ENCODE peak calls at places on chromosomes 1 and 21, in seven cellular contexts. U is prostate gland, X is anterior cingulate cortex, N is NCI-H2081, Q is nephron progenitor cell, O is GOT3, V is WTC11. H is an unnamed sample.

GRCh38 chr1:8118031-8118451 is 91.9 kb upstream of the ERRFI1 start:
- DNase-seq in X (no peak), V (no peak), U (no peak), N (no peak), Q (no peak), O (no peak), H (no peak)

GRCh38 chr1:22665752-22666151 is 12.7 kb downstream of the C1QB start:
- DNase-seq in N (peak), O (no peak), X (no peak), V (peak), U (no peak), Q (peak), H (peak)

GRCh38 chr1:27811741-27812500 is 18.7 kb upstream of the PPP1R8 start:
- DNase-seq in U (no peak), X (no peak), V (no peak), O (no peak), N (no peak), Q (no peak), H (no peak)

GRCh38 chr1:235553063-235553675 is 48.9 kb upstream of the B3GALNT2 start:
- DNase-seq in V (no peak), O (no peak), N (no peak), Q (no peak), X (no peak), U (peak), H (no peak)

GRCh38 chr1:94382163-94382562 is 36.0 kb upstream of the ABCD3 start:
- DNase-seq in N (no peak), Q (no peak), V (no peak), X (no peak), O (no peak), U (peak), H (peak)

GRCh38 chr1:87981386-87981785 is 652.7 kb downstream of the LMO4 start:
- DNase-seq in O (no peak), X (no peak), Q (no peak), U (no peak), N (no peak), V (no peak), H (no peak)

GRCh38 chr1:205182930-205183329 is 28.6 kb downstream of the DSTYK start:
- DNase-seq in U (no peak), Q (no peak), O (no peak), N (no peak), X (no peak), V (no peak), H (no peak)

GRCh38 chr21:26801524-26801923 is 43.7 kb downstream of the ADAMTS1 start:
- DNase-seq in X (no peak), V (no peak), O (no peak), U (no peak), Q (no peak), N (no peak), H (no peak)

GRCh38 chr21:45209685-45210284 is 77.9 kb downstream of the POFUT2 start:
- DNase-seq in U (no peak), N (no peak), X (no peak), Q (no peak), O (no peak), V (no peak), H (no peak)

GRCh38 chr1:224481601-224482000 is 47.0 kb upstream of the WDR26 start:
- DNase-seq in Q (no peak), X (no peak), V (no peak), O (no peak), N (no peak), U (no peak), H (no peak)

H was measured in transverse colon.